ENCODE peak calls at places on chromosomes 7 and 10, in nine cellular contexts. S is activated CD8-positive, alpha-beta memory T cell treated with anti-CD3 and anti-CD28 coated beads, Interleukin-2, amount 50 U/mL, for 4 hours; P is AG08396; U is HS-5; C is GM23248; L is CD8-positive, alpha-beta T cell; M is BJ; R is mucosa of gallbladder; O is lung microvascular endothelial cell. A is an unnamed sample.

GRCh38 chr7:80288175-80289122 is 153.8 kb downstream of the GNAI1 start:
- DNase-seq in S (no peak), P (no peak), U (no peak), C (peak; percentile 53), L (no peak), M (no peak), R (no peak), O (peak; percentile 11), A (peak; percentile 78)

GRCh38 chr7:16062269-16062668 is 359.1 kb downstream of the CRPPA start:
- DNase-seq in S (no peak), P (peak; percentile 23), U (no peak), C (peak; percentile 69), L (no peak), M (peak; percentile 46), R (no peak), O (peak; percentile 95), A (peak; percentile 67)

GRCh38 chr7:108347616-108348015 is 108.6 kb downstream of the NRCAM start:
- DNase-seq in S (no peak), P (peak; percentile 67), U (peak; percentile 10), C (peak; percentile 81), L (no peak), M (no peak), R (no peak), O (peak; percentile 10), A (peak; percentile 89)

GRCh38 chr10:35580421-35580770 is 24.7 kb upstream of the GJD4 start:
- DNase-seq in S (no peak), P (no peak), U (no peak), C (no peak), L (no peak), M (no peak), R (no peak), O (no peak), A (no peak)

GRCh38 chr7:49564379-49564714 is 209.1 kb upstream of the VWC2 start:
- DNase-seq in S (no peak), P (no peak), U (no peak), C (no peak), L (no peak), M (no peak), R (no peak), O (no peak), A (no peak)

GRCh38 chr7:91789558-91789957 is 90.9 kb downstream of the MTERF1 start:
- DNase-seq in S (no peak), P (no peak), U (no peak), C (peak; percentile 14), L (no peak), M (no peak), R (no peak), O (no peak), A (no peak)

GRCh38 chr10:121595806-121596667 is 2.2 kb downstream of the FGFR2 start:
- DNase-seq in S (no peak), P (no peak), U (no peak), C (no peak), L (no peak), M (no peak), R (no peak), O (no peak), A (peak; percentile 56)

GRCh38 chr10:46550795-46551700 is 5.4 kb downstream of the GPRIN2 start:
- DNase-seq in S (peak; percentile 12), P (peak; percentile 27), U (no peak), C (no peak), L (no peak), M (no peak), R (peak; percentile 9), O (no peak), A (no peak)

GRCh38 chr7:157309990-157310668 is 26.7 kb upstream of the DNAJB6 start:
- DNase-seq in S (no peak), P (peak; percentile 90), U (peak; percentile 92), C (peak; percentile 96), L (no peak), M (peak; percentile 94), R (no peak), O (peak; percentile 88), A (peak; percentile 88)

A was measured in astrocyte of the hippocampus.